ENCODE peak calls at places on chromosomes 11 and 22, in nine cellular contexts. M, Z, N, K, W, L, Y, P and H are unnamed samples.

GRCh38 chr11:90250970-90251369 is 28.1 kb upstream of the CHORDC1 start:
- DNase-seq in L (no peak), Y (no peak), W (no peak), K (no peak), M (no peak), Z (no peak), N (no peak), P (peak), H (no peak)

GRCh38 chr11:46363455-46363920 is 16.2 kb downstream of the DGKZ start:
- DNase-seq in W (no peak), M (no peak), Z (no peak), K (no peak), L (peak), P (peak), Y (no peak), N (no peak), H (no peak)

GRCh38 chr22:49960967-49961600 is 512 bp downstream of the PIM3 start:
- DNase-seq in P (no peak), Z (no peak), N (peak), K (no peak), L (peak), W (no peak), Y (no peak), M (no peak), H (no peak)

GRCh38 chr22:44298331-44299087 is 14.2 kb downstream of the SHISAL1 start:
- DNase-seq in L (no peak), K (no peak), N (no peak), Y (no peak), P (no peak), Z (no peak), M (no peak), W (no peak), H (no peak)

GRCh38 chr22:17171016-17171312 is 11.9 kb upstream of the HDHD5 start:
- DNase-seq in L (no peak), Z (peak), N (no peak), W (no peak), P (no peak), Y (no peak), M (no peak), K (no peak), H (no peak)

GRCh38 chr22:33247758-33248157 is 189.6 kb upstream of the SYN3 start:
- DNase-seq in Z (no peak), P (no peak), Y (no peak), M (no peak), W (no peak), N (no peak), L (no peak), K (no peak), H (no peak)

GRCh38 chr11:72260574-72260973 is 16.6 kb upstream of the PHOX2A start:
- DNase-seq in N (no peak), K (no peak), P (no peak), M (no peak), W (no peak), Z (no peak), Y (no peak), L (no peak), H (no peak)

GRCh38 chr11:92131289-92131890 is 93.2 kb upstream of the FAT3 start:
- DNase-seq in W (no peak), K (peak), L (no peak), Z (no peak), P (no peak), M (no peak), N (no peak), Y (no peak), H (no peak)

GRCh38 chr11:127524618-127525017 is 524.0 kb upstream of the KIRREL3 start:
- DNase-seq in Z (no peak), N (no peak), L (no peak), K (no peak), P (no peak), Y (no peak), W (no peak), M (no peak), H (no peak)

GRCh38 chr11:74726547-74727182 is 4.6 kb downstream of the CHRDL2 start:
- DNase-seq in W (peak), Z (peak), K (peak), N (peak), Y (no peak), P (peak), M (peak), L (peak), H (peak)

GRCh38 chr11:95156916-95157568 is 67.4 kb downstream of the ENDOD1 start:
- DNase-seq in K (no peak), N (peak), Y (no peak), W (no peak), Z (no peak), M (no peak), L (peak), P (no peak), H (no peak)

GRCh38 chr11:99781074-99781473 is 760.3 kb downstream of the CNTN5 start:
- DNase-seq in K (no peak), L (no peak), Z (no peak), W (no peak), M (no peak), Y (no peak), N (no peak), P (peak), H (no peak)

GRCh38 chr22:19667872-19668740 is 46.2 kb upstream of the SEPTIN5 start:
- DNase-seq in N (no peak), W (no peak), P (no peak), Z (no peak), K (no peak), L (no peak), M (no peak), Y (peak), H (no peak)

GRCh38 chr22:27438271-27438980 is 363.1 kb downstream of the MN1 start:
- DNase-seq in Z (no peak), M (no peak), K (no peak), L (no peak), Y (no peak), P (no peak), N (no peak), W (no peak), H (no peak)

GRCh38 chr11:102284008-102284407 is 33.3 kb upstream of the BIRC3 start:
- DNase-seq in Y (no peak), P (no peak), M (no peak), W (no peak), N (no peak), K (no peak), L (no peak), Z (no peak), H (no peak)

GRCh38 chr22:44488354-44488753 is 9.7 kb downstream of the RTL6 start:
- DNase-seq in W (no peak), Y (no peak), Z (no peak), K (no peak), P (no peak), M (no peak), N (no peak), L (no peak), H (no peak)

GRCh38 chr11:69419662-69420061 is 61.8 kb upstream of the LINC01488 start:
- DNase-seq in K (no peak), P (no peak), Z (no peak), W (no peak), M (no peak), N (no peak), L (no peak), Y (no peak), H (no peak)

GRCh38 chr11:78365381-78365792 is 52.2 kb downstream of the GAB2 start:
- DNase-seq in W (no peak), Z (no peak), M (no peak), P (no peak), L (no peak), Y (no peak), K (no peak), N (peak), H (no peak)

GRCh38 chr11:65663634-65664200 is 1.0 kb upstream of the RELA start:
- DNase-seq in K (peak), M (no peak), W (no peak), L (no peak), Y (no peak), P (peak), Z (no peak), N (peak), H (peak)

GRCh38 chr11:35766651-35767050 is 104.1 kb downstream of the TRIM44 start:
- DNase-seq in W (no peak), P (no peak), M (no peak), K (no peak), Z (no peak), L (no peak), N (no peak), Y (no peak), H (no peak)

GRCh38 chr11:112086422-112087191 is at the start of the genes SDHD and TIMM8B:
- DNase-seq in M (peak), N (peak), Z (peak), L (peak), P (peak), W (peak), Y (peak), K (peak), H (peak)

GRCh38 chr11:69073445-69073844 is 24.7 kb downstream of the TPCN2 start:
- DNase-seq in M (no peak), L (no peak), W (no peak), Z (no peak), P (no peak), K (no peak), Y (no peak), N (no peak), H (no peak)

GRCh38 chr11:126857860-126858808 is 142.4 kb downstream of the KIRREL3 start:
- DNase-seq in P (no peak), L (no peak), Z (no peak), N (no peak), M (no peak), W (no peak), K (no peak), Y (peak), H (no peak)

GRCh38 chr11:66891849-66892660 is 35.2 kb downstream of the LRFN4 start:
- DNase-seq in K (peak), L (peak), P (peak), M (no peak), Z (peak), W (peak), Y (no peak), N (peak), H (no peak)

GRCh38 chr11:102957953-102958352 is 2.4 kb upstream of the MMP13 start:
- DNase-seq in Z (no peak), N (no peak), P (no peak), L (no peak), K (no peak), Y (no peak), M (no peak), W (no peak), H (no peak)

GRCh38 chr11:74681686-74682651 is 49.3 kb downstream of the CHRDL2 start:
- DNase-seq in L (peak), Y (no peak), M (no peak), P (no peak), W (no peak), K (no peak), Z (no peak), N (no peak), H (no peak)

GRCh38 chr11:116579857-116580727 is 192.7 kb downstream of the BUD13 start:
- DNase-seq in P (no peak), K (no peak), L (no peak), Y (no peak), W (no peak), Z (no peak), N (peak), M (no peak), H (no peak)

GRCh38 chr11:29282088-29282487 is 734.7 kb downstream of the KCNA4 start:
- DNase-seq in P (peak), K (peak), M (no peak), N (no peak), W (peak), Y (no peak), Z (peak), L (no peak), H (no peak)